ENCODE peak calls at places on chromosomes 16 and 17, in four cellular contexts. Z, E, Y and R are unnamed samples.

GRCh38 chr17:7296189-7296861 is 1.9 kb upstream of the YBX2 start:
- DNase-seq in Z (peak; percentile 86), E (peak; percentile 90), Y (peak; percentile 73), R (peak; percentile 95)

GRCh38 chr16:20675488-20676267 is 21.8 kb downstream of the ACSM1 start:
- DNase-seq in Z (peak; percentile 23), E (no peak), Y (no peak), R (no peak)

GRCh38 chr17:35988164-35988563 is 1.6 kb upstream of the CCL14 start:
- DNase-seq in Z (no peak), E (no peak), Y (no peak), R (no peak)

GRCh38 chr17:27454089-27454488 is 2.2 kb upstream of the KSR1 start:
- DNase-seq in Z (no peak), E (no peak), Y (no peak), R (no peak)

GRCh38 chr17:46793541-46793940 is 25.0 kb downstream of the WNT3 start:
- DNase-seq in Z (no peak), E (no peak), Y (no peak), R (no peak)

GRCh38 chr16:11681526-11681925 is 13.3 kb downstream of the SNN start:
- DNase-seq in Z (no peak), E (peak; percentile 72), Y (no peak), R (no peak)

GRCh38 chr17:4900231-4901107 is 1.1 kb downstream of the C17orf107 start:
- DNase-seq in Z (no peak), E (no peak), Y (no peak), R (no peak)

GRCh38 chr17:61015966-61016365 is 338.3 kb downstream of the BCAS3 start:
- DNase-seq in Z (no peak), E (no peak), Y (no peak), R (peak; percentile 64)

GRCh38 chr16:49348408-49349176 is 25.0 kb upstream of the C16orf78 start:
- DNase-seq in Z (no peak), E (no peak), Y (no peak), R (no peak)

GRCh38 chr17:64017381-64017980 is 3.0 kb downstream of the ICAM2 start:
- DNase-seq in Z (no peak), E (no peak), Y (no peak), R (no peak)

GRCh38 chr17:42950044-42950783 is 14.0 kb downstream of the AARSD1 start:
- DNase-seq in Z (no peak), E (no peak), Y (no peak), R (no peak)

GRCh38 chr16:15990902-15991301 is 41.5 kb downstream of the ABCC1 start:
- DNase-seq in Z (no peak), E (no peak), Y (no peak), R (no peak)

GRCh38 chr16:66460703-66461102 is 33.6 kb downstream of the BEAN1 start:
- DNase-seq in Z (no peak), E (no peak), Y (no peak), R (no peak)

GRCh38 chr17:9144502-9145233 is 123.4 kb downstream of the NTN1 start:
- DNase-seq in Z (no peak), E (no peak), Y (no peak), R (no peak)

GRCh38 chr16:48499822-48500440 is 110.0 kb downstream of the N4BP1 start:
- DNase-seq in Z (peak; percentile 46), E (no peak), Y (peak; percentile 61), R (peak; percentile 63)

GRCh38 chr16:19774024-19774423 is 56.0 kb downstream of the IQCK start:
- DNase-seq in Z (no peak), E (no peak), Y (no peak), R (no peak)

GRCh38 chr16:61555718-61556441 is 480.4 kb downstream of the CDH8 start:
- DNase-seq in Z (no peak), E (no peak), Y (no peak), R (no peak)

GRCh38 chr16:79097781-79098180 is 502.8 kb downstream of the MAF start:
- DNase-seq in Z (no peak), E (no peak), Y (no peak), R (no peak)

GRCh38 chr17:69732272-69732671 is 317.8 kb downstream of the MAP2K6 start:
- DNase-seq in Z (no peak), E (no peak), Y (no peak), R (peak; percentile 66)

GRCh38 chr16:50841081-50841886 is 99.4 kb downstream of the CYLD start:
- DNase-seq in Z (no peak), E (no peak), Y (no peak), R (no peak)

GRCh38 chr16:85722066-85722465 is 28.8 kb downstream of the C16orf74 start:
- DNase-seq in Z (no peak), E (no peak), Y (no peak), R (no peak)

GRCh38 chr16:67386861-67387455 is 6.3 kb downstream of the TPPP3 start:
- DNase-seq in Z (no peak), E (no peak), Y (no peak), R (no peak)

GRCh38 chr16:67441289-67441753 is 10.4 kb downstream of the HSD11B2 start:
- DNase-seq in Z (peak; percentile 80), E (peak; percentile 38), Y (no peak), R (no peak)

GRCh38 chr17:66941249-66941648 is 23.3 kb upstream of the CACNG4 start:
- DNase-seq in Z (no peak), E (no peak), Y (no peak), R (no peak)

GRCh38 chr17:66944365-66945203 is 19.9 kb upstream of the CACNG4 start:
- DNase-seq in Z (no peak), E (no peak), Y (no peak), R (no peak)

GRCh38 chr17:66943484-66943883 is 21.0 kb upstream of the CACNG4 start:
- DNase-seq in Z (no peak), E (no peak), Y (no peak), R (no peak)

GRCh38 chr17:66941773-66942452 is 22.6 kb upstream of the CACNG4 start:
- DNase-seq in Z (no peak), E (no peak), Y (no peak), R (no peak)

GRCh38 chr17:66942453-66943264 is 21.8 kb upstream of the CACNG4 start:
- DNase-seq in Z (no peak), E (no peak), Y (no peak), R (no peak)
- TF ChIP-seq CTCF in Z (no peak), E (no peak), Y (no peak), R (no peak)

GRCh38 chr16:17282247-17282646 is 188.5 kb downstream of the XYLT1 start:
- DNase-seq in Z (no peak), E (no peak), Y (no peak), R (no peak)

GRCh38 chr16:17281052-17281451 is 189.7 kb downstream of the XYLT1 start:
- DNase-seq in Z (no peak), E (no peak), Y (no peak), R (no peak)

GRCh38 chr16:17278988-17279387 is 191.8 kb downstream of the XYLT1 start:
- DNase-seq in Z (no peak), E (no peak), Y (no peak), R (no peak)

GRCh38 chr16:17286443-17286842 is 184.3 kb downstream of the XYLT1 start:
- DNase-seq in Z (no peak), E (no peak), Y (no peak), R (no peak)

DNA sequence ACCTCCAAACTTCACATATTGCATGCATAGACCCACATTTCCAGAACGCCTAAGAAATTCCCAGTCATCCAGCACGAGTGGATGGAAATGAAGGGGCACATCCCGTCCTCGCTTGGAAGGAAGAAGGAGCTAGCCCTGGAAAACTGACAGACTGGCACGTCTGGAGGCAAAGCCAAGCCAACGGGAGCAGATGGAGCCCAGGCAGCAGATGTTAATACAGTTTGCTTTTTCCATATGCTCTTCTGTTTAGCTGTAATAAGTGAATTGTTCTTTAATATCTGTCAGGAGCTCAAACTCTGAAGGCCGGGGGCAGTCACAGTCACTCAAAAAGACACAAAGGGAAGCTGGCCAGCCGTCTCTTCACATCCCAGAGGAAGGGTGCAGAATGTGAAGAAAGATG is 187.7 kb downstream of the XYLT1 start:
- DNase-seq in Z (no peak), E (no peak), Y (no peak), R (no peak)
- H3K4me3 ChIP-seq in Z (no peak overlapping the region), E (no peak overlapping the region), Y (no peak overlapping the region), R (no peak overlapping the region)

GRCh38 chr16:23902223-23903000 is 66.6 kb downstream of the PRKCB start:
- DNase-seq in Z (no peak), E (no peak), Y (no peak), R (no peak)

GRCh38 chr16:23905027-23905426 is 69.2 kb downstream of the PRKCB start:
- DNase-seq in Z (peak; percentile 9), E (no peak), Y (no peak), R (peak; percentile 6)

GRCh38 chr16:23900480-23901177 is 64.8 kb downstream of the PRKCB start:
- DNase-seq in Z (no peak), E (no peak), Y (no peak), R (no peak)

GRCh38 chr16:23901178-23902131 is 65.7 kb downstream of the PRKCB start:
- DNase-seq in Z (no peak), E (no peak), Y (no peak), R (no peak)

GRCh38 chr16:23903001-23903414 is 67.2 kb downstream of the PRKCB start:
- DNase-seq in Z (no peak), E (no peak), Y (no peak), R (no peak)
- TF ChIP-seq CTCF in Z (no peak), E (no peak), Y (no peak), R (no peak)

GRCh38 chr16:89562939-89563338 is 2.5 kb downstream of the RPL13 start:
- DNase-seq in Z (no peak), E (no peak), Y (no peak), R (no peak)
- H3K4me3 ChIP-seq in Z (no peak overlapping the region), E (peak overlapping the region; percentile 94), Y (no peak overlapping the region), R (no peak overlapping the region)

DNA sequence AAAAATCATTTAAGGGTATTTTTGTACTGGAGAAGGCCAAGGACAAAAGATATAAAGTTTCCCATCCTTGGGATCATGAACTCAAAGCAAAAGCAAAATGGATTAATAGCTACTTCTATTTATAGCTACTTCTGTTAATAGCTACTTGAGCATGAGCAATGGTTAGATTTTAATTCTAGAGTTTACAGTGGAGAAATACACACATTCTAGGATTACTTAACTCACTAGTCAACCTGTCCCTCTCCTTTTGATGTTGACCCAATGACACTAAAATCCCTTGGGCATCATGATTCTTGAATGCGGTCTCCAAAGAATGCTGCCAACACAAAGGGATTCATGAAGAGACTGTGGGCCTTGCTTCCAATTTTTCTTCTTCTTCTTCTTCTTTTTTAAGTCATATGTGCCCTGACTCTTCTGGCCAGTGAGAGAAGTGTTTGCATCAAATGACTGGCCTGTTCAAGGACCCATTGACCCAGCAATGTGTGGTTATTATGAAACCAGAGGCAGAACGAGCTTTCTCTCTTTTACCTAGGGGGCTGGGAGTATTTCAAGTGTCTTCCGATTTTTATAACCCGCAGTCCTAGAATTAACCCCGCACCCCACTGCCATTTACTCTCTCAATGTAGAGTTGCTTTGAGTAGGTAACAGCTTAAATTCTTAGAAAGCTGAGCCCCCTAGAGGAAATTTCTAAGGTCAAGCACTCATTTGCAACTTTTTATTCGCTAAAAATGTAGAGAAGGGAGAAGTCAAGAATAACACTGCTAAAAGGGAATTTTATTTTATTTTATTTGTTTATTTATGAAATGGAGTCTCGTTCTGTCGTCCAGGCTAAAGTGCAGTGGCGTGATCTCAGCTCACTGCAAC is 34.6 kb downstream of the OTOA start:
- DNase-seq in Z (no peak), E (no peak), Y (no peak), R (no peak)
- TF ChIP-seq CTCF in Z (no peak), E (no peak), Y (no peak), R (no peak)